ENCODE peak calls at places on chromosomes 16 and 17, in six cellular contexts. One of them, this sample, is unnamed.

GRCh38 chr17:18151290-18151689 is 32.3 kb upstream of the ALKBH5 start:
- DNase-seq in H7: no peak
- DNase-seq in mucosa of descending colon: no peak
- DNase-seq in NCI-H187: no peak
- DNase-seq in amniotic stem cell: no peak
- DNase-seq in HFFc6: no peak
- DNase-seq in this sample: no peak

GRCh38 chr16:11876306-11876705 is 25.0 kb upstream of the RSL1D1 start:
- DNase-seq in H7: no peak
- DNase-seq in mucosa of descending colon: no peak
- DNase-seq in NCI-H187: no peak
- DNase-seq in amniotic stem cell: no peak
- DNase-seq in HFFc6: no peak
- DNase-seq in this sample: no peak

GRCh38 chr16:88994704-88995103 is 17.7 kb upstream of the CBFA2T3 start:
- DNase-seq in H7: no peak
- DNase-seq in mucosa of descending colon: no peak
- DNase-seq in NCI-H187: no peak
- DNase-seq in amniotic stem cell: no peak
- DNase-seq in HFFc6: no peak
- DNase-seq in this sample: no peak

GRCh38 chr16:81818514-81819304 is 39.6 kb downstream of the PLCG2 start:
- DNase-seq in H7: no peak
- DNase-seq in mucosa of descending colon: no peak
- DNase-seq in NCI-H187: no peak
- DNase-seq in amniotic stem cell: no peak
- DNase-seq in HFFc6: no peak
- DNase-seq in this sample: no peak

GRCh38 chr16:57730771-57731730 is 4.5 kb upstream of the KATNB1 start:
- DNase-seq in H7: no peak
- DNase-seq in mucosa of descending colon: no peak
- DNase-seq in NCI-H187: no peak
- DNase-seq in amniotic stem cell: no peak
- DNase-seq in HFFc6: no peak
- DNase-seq in this sample: no peak

GRCh38 chr17:21592774-21593173 is 99.5 kb upstream of the KCNJ18 start:
- DNase-seq in H7: no peak
- DNase-seq in mucosa of descending colon: no peak
- DNase-seq in NCI-H187: no peak
- DNase-seq in amniotic stem cell: no peak
- DNase-seq in HFFc6: no peak
- DNase-seq in this sample: no peak

GRCh38 chr17:5837055-5837491 is 233.1 kb upstream of the WSCD1 start:
- DNase-seq in H7: no peak
- DNase-seq in mucosa of descending colon: no peak
- DNase-seq in NCI-H187: no peak
- DNase-seq in amniotic stem cell: no peak
- DNase-seq in HFFc6: peak
- DNase-seq in this sample: no peak

GRCh38 chr16:67822511-67822910 is 15.8 kb downstream of the TSNAXIP1 start:
- DNase-seq in H7: no peak
- DNase-seq in mucosa of descending colon: no peak
- DNase-seq in NCI-H187: no peak
- DNase-seq in amniotic stem cell: no peak
- DNase-seq in HFFc6: peak
- DNase-seq in this sample: no peak

GRCh38 chr16:24677388-24677787 is 52.1 kb upstream of the TNRC6A start:
- DNase-seq in H7: no peak
- DNase-seq in mucosa of descending colon: no peak
- DNase-seq in NCI-H187: no peak
- DNase-seq in amniotic stem cell: no peak
- DNase-seq in HFFc6: no peak
- DNase-seq in this sample: no peak

GRCh38 chr17:39981207-39982068 is 831 bp downstream of the PSMD3 start:
- DNase-seq in H7: peak
- DNase-seq in mucosa of descending colon: peak
- DNase-seq in NCI-H187: no peak
- DNase-seq in amniotic stem cell: no peak
- DNase-seq in HFFc6: no peak
- DNase-seq in this sample: no peak

GRCh38 chr17:5418858-5419355 is 555 bp downstream of the NUP88 start:
- DNase-seq in H7: peak
- DNase-seq in mucosa of descending colon: no peak
- DNase-seq in NCI-H187: no peak
- DNase-seq in amniotic stem cell: no peak
- DNase-seq in HFFc6: peak
- DNase-seq in this sample: no peak

GRCh38 chr17:17313350-17313991 is 10.3 kb downstream of the NT5M start:
- DNase-seq in H7: peak
- DNase-seq in mucosa of descending colon: peak
- DNase-seq in NCI-H187: no peak
- DNase-seq in amniotic stem cell: no peak
- DNase-seq in HFFc6: no peak
- DNase-seq in this sample: no peak

GRCh38 chr17:35315971-35316370 is 57.5 kb downstream of the SLFN11 start:
- DNase-seq in H7: no peak
- DNase-seq in mucosa of descending colon: no peak
- DNase-seq in NCI-H187: no peak
- DNase-seq in amniotic stem cell: no peak
- DNase-seq in HFFc6: no peak
- DNase-seq in this sample: no peak

GRCh38 chr17:70829876-70830275 is 660.5 kb downstream of the KCNJ2 start:
- DNase-seq in H7: no peak
- DNase-seq in mucosa of descending colon: no peak
- DNase-seq in NCI-H187: no peak
- DNase-seq in amniotic stem cell: no peak
- DNase-seq in HFFc6: no peak
- DNase-seq in this sample: no peak

GRCh38 chr17:7627250-7628121 is at the start of gene SAT2:
- DNase-seq in H7: peak
- DNase-seq in mucosa of descending colon: peak
- DNase-seq in NCI-H187: peak
- DNase-seq in amniotic stem cell: peak
- DNase-seq in HFFc6: peak
- DNase-seq in this sample: peak

GRCh38 chr17:50147841-50148225 is 2.6 kb downstream of the PPP1R9B start:
- DNase-seq in H7: peak
- DNase-seq in mucosa of descending colon: no peak
- DNase-seq in NCI-H187: no peak
- DNase-seq in amniotic stem cell: no peak
- DNase-seq in HFFc6: no peak
- DNase-seq in this sample: no peak

GRCh38 chr17:83052241-83052564 is 27.2 kb upstream of the METRNL start:
- DNase-seq in H7: no peak
- DNase-seq in mucosa of descending colon: no peak
- DNase-seq in NCI-H187: no peak
- DNase-seq in amniotic stem cell: no peak
- DNase-seq in HFFc6: no peak
- DNase-seq in this sample: no peak

GRCh38 chr16:23048164-23048563 is 101.1 kb downstream of the USP31 start:
- DNase-seq in H7: no peak
- DNase-seq in mucosa of descending colon: no peak
- DNase-seq in NCI-H187: no peak
- DNase-seq in amniotic stem cell: no peak
- DNase-seq in HFFc6: no peak
- DNase-seq in this sample: no peak

GRCh38 chr17:2863204-2863603 is 67.0 kb downstream of the RAP1GAP2 start:
- DNase-seq in H7: no peak
- DNase-seq in mucosa of descending colon: no peak
- DNase-seq in NCI-H187: no peak
- DNase-seq in amniotic stem cell: no peak
- DNase-seq in HFFc6: no peak
- DNase-seq in this sample: no peak

GRCh38 chr16:25413962-25414361 is 156.3 kb upstream of the ZKSCAN2 start:
- DNase-seq in H7: no peak
- DNase-seq in mucosa of descending colon: no peak
- DNase-seq in NCI-H187: no peak
- DNase-seq in amniotic stem cell: no peak
- DNase-seq in HFFc6: peak
- DNase-seq in this sample: no peak

GRCh38 chr17:50206604-50207293 is 5.3 kb upstream of the COL1A1 start:
- DNase-seq in H7: peak
- DNase-seq in mucosa of descending colon: peak
- DNase-seq in NCI-H187: no peak
- DNase-seq in amniotic stem cell: no peak
- DNase-seq in HFFc6: no peak
- DNase-seq in this sample: no peak

GRCh38 chr16:6558133-6558532 is 774.5 kb upstream of the RBFOX1 start:
- DNase-seq in H7: peak
- DNase-seq in mucosa of descending colon: no peak
- DNase-seq in NCI-H187: peak
- DNase-seq in amniotic stem cell: no peak
- DNase-seq in HFFc6: no peak
- DNase-seq in this sample: no peak

This sample was measured in smooth muscle cell of the brain vasculature.